ENCODE peak calls at places on chromosomes 16 and 17, in nine cellular contexts. P is CD8-positive, alpha-beta T cell; G is nucleus accumbens; F is ascending aorta; A is HCT116; D is effector memory CD4-positive, alpha-beta T cell; S is germinal center; O is heart left ventricle; Z is putamen. T is an unnamed sample.

GRCh38 chr16:9610727-9611126 is 519.3 kb downstream of the HAPSTR1 start:
- DNase-seq in P (no peak), G (no peak), F (no peak), A (no peak), D (no peak), S (no peak), O (no peak), Z (no peak), T (no peak)

GRCh38 chr17:14760719-14761425 is 460.0 kb downstream of the HS3ST3B1 start:
- DNase-seq in P (no peak), G (no peak), F (no peak), A (no peak), D (no peak), S (no peak), O (no peak), Z (no peak), T (no peak)

GRCh38 chr17:52297230-52298010 is 138.9 kb upstream of the CA10 start:
- DNase-seq in P (no peak), G (no peak), F (no peak), A (no peak), D (no peak), S (no peak), O (no peak), Z (no peak), T (no peak)

GRCh38 chr16:89581045-89581695 is 5.6 kb downstream of the CPNE7 start:
- DNase-seq in P (no peak), G (no peak), F (no peak), A (peak; percentile 66), D (no peak), S (no peak), O (no peak), Z (no peak), T (no peak)

GRCh38 chr17:65158622-65159021 is 21.5 kb downstream of the RGS9 start:
- DNase-seq in P (no peak), G (no peak), F (no peak), A (no peak), D (no peak), S (no peak), O (no peak), Z (no peak), T (no peak)

GRCh38 chr17:17860761-17861107 is 23.9 kb upstream of the SREBF1 start:
- DNase-seq in P (no peak), G (no peak), F (no peak), A (no peak), D (no peak), S (no peak), O (no peak), Z (no peak), T (no peak)

GRCh38 chr16:8583199-8583598 is 7.1 kb downstream of the TMEM114 start:
- DNase-seq in P (no peak), G (no peak), F (no peak), A (no peak), D (no peak), S (no peak), O (no peak), Z (no peak), T (no peak)

GRCh38 chr16:56102159-56102798 is 89.0 kb upstream of the GNAO1 start:
- DNase-seq in P (no peak), G (peak; percentile 41), F (no peak), A (no peak), D (no peak), S (no peak), O (peak; percentile 70), Z (peak; percentile 56), T (no peak)

GRCh38 chr17:7404737-7405412 is 978 bp upstream of the TMEM256 start:
- DNase-seq in P (peak; percentile 81), G (no peak), F (no peak), A (no peak), D (peak; percentile 62), S (no peak), O (peak; percentile 86), Z (no peak), T (peak; percentile 69)

GRCh38 chr16:57041182-57042156 is 50.9 kb upstream of the CPNE2 start:
- DNase-seq in P (peak; percentile 93), G (no peak), F (no peak), A (no peak), D (peak; percentile 77), S (peak; percentile 60), O (no peak), Z (no peak), T (peak; percentile 89)

GRCh38 chr17:80152057-80152831 is 5.3 kb upstream of the EIF4A3 start:
- DNase-seq in P (no peak), G (no peak), F (no peak), A (no peak), D (no peak), S (no peak), O (no peak), Z (no peak), T (no peak)

GRCh38 chr17:70329751-70330150 is 160.4 kb downstream of the KCNJ2 start:
- DNase-seq in P (no peak), G (no peak), F (no peak), A (no peak), D (no peak), S (no peak), O (no peak), Z (no peak), T (no peak)